ENCODE peak calls at places on chromosomes 16 and 17, in nine cellular contexts. S is endothelial cell of umbilical vein, E is stomach, P is HL-60, G is GM23338, T is Panc1, Q is H1, H is vagina, K is sigmoid colon. B is an unnamed sample.

GRCh38 chr16:11759163-11759834 is 16.6 kb upstream of the TXNDC11 start:
- DNase-seq in S (no peak), K (no peak), G (no peak), T (no peak), P (no peak), H (no peak), E (peak), Q (no peak), B (peak)

GRCh38 chr16:89308391-89309333 is 91.2 kb downstream of the ZNF778 start:
- DNase-seq in H (no peak), T (no peak), P (no peak), S (no peak), K (no peak), E (no peak), G (peak), Q (peak), B (no peak)

GRCh38 chr17:2709173-2709661 is 2.3 kb downstream of the CLUH start:
- DNase-seq in H (no peak), P (peak), K (peak), S (no peak), E (peak), Q (no peak), T (no peak), G (peak), B (peak)

GRCh38 chr17:65707780-65708179 is 146.3 kb upstream of the AXIN2 start:
- DNase-seq in K (no peak), G (no peak), H (no peak), P (no peak), E (no peak), T (no peak), Q (no peak), S (no peak), B (no peak)

GRCh38 chr17:76193616-76194015 is 46.7 kb downstream of the RNF157 start:
- DNase-seq in H (no peak), G (peak), E (no peak), K (no peak), Q (no peak), S (no peak), P (no peak), T (no peak), B (no peak)

GRCh38 chr16:82936941-82937551 is 310.3 kb downstream of the CDH13 start:
- DNase-seq in K (no peak), H (no peak), P (no peak), S (peak), T (no peak), E (no peak), Q (no peak), G (no peak), B (no peak)

GRCh38 chr16:54938351-54939346 is 8.0 kb downstream of the IRX5 start:
- DNase-seq in H (no peak), G (peak), T (no peak), Q (peak), K (no peak), E (no peak), P (no peak), S (peak), B (no peak)

GRCh38 chr17:34647511-34647910 is 68.1 kb downstream of the TMEM132E start:
- DNase-seq in Q (no peak), T (no peak), G (no peak), P (no peak), E (no peak), S (no peak), H (no peak), K (no peak), B (no peak)

GRCh38 chr16:51822471-51822870 is 671.4 kb upstream of the SALL1 start:
- DNase-seq in S (no peak), T (no peak), P (no peak), K (no peak), H (no peak), Q (no peak), G (no peak), E (no peak), B (no peak)

GRCh38 chr17:49363251-49363650 is 1.2 kb upstream of the ZNF652 start:
- DNase-seq in T (no peak), S (no peak), G (no peak), Q (no peak), H (no peak), E (no peak), K (no peak), P (no peak), B (no peak)

GRCh38 chr17:75876190-75876937 is 2.0 kb downstream of the TRIM47 start:
- DNase-seq in G (peak), H (no peak), S (peak), Q (peak), P (no peak), K (peak), E (peak), T (no peak), B (peak)

GRCh38 chr16:54991525-54991924 is 60.9 kb downstream of the IRX5 start:
- DNase-seq in K (no peak), P (no peak), E (no peak), S (no peak), T (no peak), G (no peak), Q (no peak), H (no peak), B (no peak)

GRCh38 chr17:29789186-29790170 is 140.6 kb downstream of the SSH2 start:
- DNase-seq in P (peak), E (no peak), K (no peak), Q (no peak), H (no peak), G (no peak), T (no peak), S (no peak), B (no peak)

GRCh38 chr16:86768999-86769398 is 190.7 kb downstream of the FOXL1 start:
- DNase-seq in P (no peak), G (no peak), E (peak), Q (no peak), T (no peak), K (peak), S (peak), H (no peak), B (no peak)

GRCh38 chr17:57355090-57355859 is 99.0 kb downstream of the MSI2 start:
- DNase-seq in Q (no peak), K (no peak), E (peak), H (no peak), G (no peak), T (no peak), S (no peak), P (no peak), B (peak)

GRCh38 chr16:83027973-83028372 is 401.2 kb downstream of the CDH13 start:
- DNase-seq in H (no peak), S (no peak), E (no peak), K (no peak), Q (no peak), P (no peak), G (no peak), T (no peak), B (no peak)

GRCh38 chr17:57544834-57545463 is 200.2 kb downstream of the CCDC182 start:
- DNase-seq in K (no peak), P (no peak), S (no peak), Q (no peak), G (no peak), H (no peak), E (no peak), T (no peak), B (no peak)

GRCh38 chr17:1644493-1645206 is 882 bp downstream of the SCARF1 start:
- DNase-seq in G (no peak), S (peak), P (no peak), K (no peak), Q (no peak), T (no peak), E (no peak), H (peak), B (no peak)

DNA sequence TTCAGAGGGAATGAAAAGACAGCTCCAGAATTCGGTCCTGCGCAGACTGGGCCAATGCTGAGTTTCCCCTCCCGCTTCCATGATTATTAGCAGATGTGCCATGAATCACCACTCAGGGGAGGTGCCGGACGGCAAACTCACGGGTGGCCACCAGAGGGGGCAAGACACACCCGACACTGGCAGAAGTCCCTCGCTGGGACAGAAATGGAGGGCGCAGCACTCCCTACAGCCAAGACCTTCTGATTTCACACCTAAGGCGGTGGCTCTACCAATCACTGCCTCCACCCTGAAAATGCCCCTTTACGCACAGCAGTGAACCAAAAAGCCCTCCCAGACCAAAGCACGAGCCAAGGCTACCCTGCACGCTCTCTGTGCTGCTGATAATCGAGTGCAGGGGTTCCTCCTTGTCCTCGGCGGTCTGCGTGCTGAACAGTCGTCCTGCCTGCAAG is 26.8 kb downstream of the TRAP1 start:
- DNase-seq in Q (peak), T (peak), K (peak), S (peak), G (peak), H (peak), P (peak), E (peak), B (peak)
- H3K4me3 ChIP-seq in Q (no peak), T (no peak), K (peak), S (no peak), G (no peak), H (peak), P (no peak), E (peak), B (no peak)

DNA sequence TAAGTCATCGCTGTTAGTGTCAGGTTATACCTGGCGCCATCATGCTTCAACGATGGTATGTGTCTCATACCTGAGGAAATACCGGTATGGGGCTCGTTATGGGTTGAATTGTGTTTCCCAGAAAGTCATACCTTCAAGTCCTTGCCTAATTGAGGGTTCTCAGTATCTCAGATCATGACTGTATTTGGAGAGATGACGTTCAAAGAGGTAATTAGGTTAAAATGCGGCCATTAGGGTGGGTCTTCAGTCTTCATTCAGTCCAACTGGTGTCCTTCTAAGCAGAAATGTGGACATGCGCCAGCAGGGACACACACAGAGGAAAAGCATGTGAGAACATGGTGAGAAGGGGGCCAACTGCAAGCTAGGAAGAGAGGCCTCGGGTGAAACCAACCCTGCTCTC is 37.5 kb upstream of the XYLT1 start:
- DNase-seq in S (no peak), Q (no peak), K (no peak), P (no peak), E (no peak), T (no peak), H (no peak), G (no peak), B (no peak)
- TF ChIP-seq POLR2AphosphoS5 in S (no peak), Q (no peak), K (no peak), P (no peak), E (no peak), T (no peak), H (no peak), G (no peak), B (no peak)

GRCh38 chr17:69884361-69884760 is 190.7 kb upstream of the KCNJ16 start:
- DNase-seq in S (no peak), H (no peak), P (no peak), T (no peak), E (no peak), G (no peak), K (no peak), Q (no peak), B (no peak)
- H3K4me3 ChIP-seq in S (no peak), H (no peak), P (no peak), T (no peak), E (no peak), G (no peak), K (no peak), Q (no peak), B (no peak)

GRCh38 chr16:68656771-68657170 is 11.7 kb downstream of the CDH3 start:
- DNase-seq in K (peak), S (no peak), G (no peak), E (no peak), P (no peak), H (no peak), Q (no peak), T (no peak), B (no peak)

GRCh38 chr16:68662035-68662434 is 16.9 kb downstream of the CDH3 start:
- DNase-seq in H (no peak), K (peak), G (no peak), P (no peak), E (no peak), S (no peak), Q (no peak), T (no peak), B (no peak)

GRCh38 chr16:68655806-68656205 is 10.7 kb downstream of the CDH3 start:
- DNase-seq in G (no peak), S (no peak), E (no peak), P (no peak), Q (no peak), T (no peak), K (no peak), H (no peak), B (no peak)

GRCh38 chr16:68658974-68659360 is 13.9 kb downstream of the CDH3 start:
- DNase-seq in T (no peak), S (no peak), G (no peak), H (no peak), K (no peak), E (no peak), P (no peak), Q (no peak), B (no peak)

GRCh38 chr16:68658258-68658973 is 13.3 kb downstream of the CDH3 start:
- DNase-seq in Q (no peak), G (no peak), H (no peak), T (peak), P (no peak), S (no peak), K (no peak), E (no peak), B (no peak)
- TF ChIP-seq POLR2AphosphoS5 in Q (no peak), G (no peak), H (peak), T (peak), P (no peak), S (no peak), K (no peak), E (no peak), B (no peak)

GRCh38 chr16:9105189-9105588 is 13.7 kb downstream of the HAPSTR1 start:
- DNase-seq in P (no peak), S (no peak), T (no peak), Q (no peak), E (no peak), K (no peak), G (no peak), H (no peak), B (no peak)

GRCh38 chr16:9102379-9102778 is 10.9 kb downstream of the HAPSTR1 start:
- DNase-seq in Q (no peak), K (no peak), T (no peak), P (peak), S (no peak), H (no peak), G (no peak), E (no peak), B (no peak)

GRCh38 chr16:9099131-9099625 is 7.7 kb downstream of the HAPSTR1 start:
- DNase-seq in T (no peak), K (no peak), S (no peak), E (peak), P (peak), Q (no peak), G (no peak), H (no peak), B (no peak)

GRCh38 chr16:9103546-9103945 is 12.1 kb downstream of the HAPSTR1 start:
- DNase-seq in P (no peak), T (no peak), K (no peak), H (no peak), G (no peak), E (no peak), S (no peak), Q (no peak), B (no peak)

DNA sequence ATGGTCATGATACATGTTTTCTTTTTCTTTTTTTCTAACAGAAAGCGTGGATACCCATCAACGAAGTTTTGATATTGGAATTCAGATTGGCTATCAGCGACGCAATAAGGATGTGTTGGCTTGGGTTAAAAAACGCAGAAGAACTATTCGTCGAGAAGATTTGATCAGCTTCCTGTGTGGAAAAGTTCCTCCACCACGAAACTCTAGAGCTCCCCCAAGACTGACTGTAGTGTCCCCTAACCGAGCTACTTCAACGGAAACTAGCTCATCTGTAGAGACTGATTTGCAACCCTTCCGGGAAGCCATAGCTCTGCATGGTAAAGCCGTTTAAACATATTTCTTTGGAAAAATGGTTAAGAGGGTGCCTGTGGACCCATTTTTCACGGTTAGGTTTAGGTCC is 11.5 kb downstream of the HAPSTR1 start:
- DNase-seq in P (no peak), G (no peak), T (no peak), E (no peak), S (no peak), K (no peak), Q (no peak), H (no peak), B (no peak)
- H3K4me3 ChIP-seq in P (no peak), G (no peak), T (no peak), E (no peak), S (no peak), K (no peak), Q (no peak), H (no peak), B (no peak)

GRCh38 chr16:68265078-68265925 is 976 bp downstream of the SLC7A6 start:
- DNase-seq in E (peak), G (peak), T (no peak), H (peak), K (peak), Q (peak), P (peak), S (peak), B (peak)
- TF ChIP-seq POLR2AphosphoS5 in E (peak), G (no peak), T (no peak), H (peak), K (peak), Q (no peak), P (no peak), S (peak), B (peak)

DNA sequence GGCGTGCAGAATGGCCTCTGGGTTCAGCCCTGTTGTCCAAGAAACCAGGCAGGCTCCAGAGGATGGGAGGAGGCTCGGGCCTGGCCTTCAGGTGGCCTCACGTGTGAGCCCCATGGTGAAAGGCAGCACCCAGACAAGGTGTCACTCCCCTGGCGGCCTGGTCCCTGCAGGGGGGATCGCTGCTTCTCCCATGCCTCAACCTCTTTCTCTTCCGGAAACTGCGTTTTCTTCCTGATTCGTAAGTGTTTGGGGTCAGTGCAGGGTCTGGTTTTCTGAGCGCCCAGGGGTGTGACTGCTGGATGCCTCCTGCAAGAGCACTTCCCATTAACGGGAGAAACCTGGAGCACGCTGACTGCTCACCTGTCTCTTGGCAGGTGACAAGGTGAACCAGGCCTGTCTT is 70.0 kb upstream of the CIBAR2 start:
- DNase-seq in H (no peak), S (no peak), P (no peak), T (no peak), K (no peak), Q (no peak), E (no peak), G (no peak), B (no peak)
- H3K4me3 ChIP-seq in H (no peak), S (no peak), P (no peak), T (no peak), K (no peak), Q (no peak), E (no peak), G (no peak), B (no peak)

GRCh38 chr16:57196276-57196675 is 10.1 kb downstream of the RSPRY1 start:
- DNase-seq in G (no peak), K (no peak), P (no peak), E (no peak), H (no peak), T (no peak), Q (no peak), S (no peak), B (no peak)

GRCh38 chr16:57192720-57193486 is 6.8 kb downstream of the RSPRY1 start:
- DNase-seq in S (no peak), Q (no peak), K (no peak), P (no peak), E (no peak), G (no peak), T (no peak), H (no peak), B (no peak)

GRCh38 chr16:57196753-57197152 is 10.6 kb downstream of the RSPRY1 start:
- DNase-seq in Q (no peak), S (no peak), E (no peak), K (no peak), G (no peak), H (no peak), P (no peak), T (no peak), B (no peak)

GRCh38 chr16:57192146-57192545 is 6.0 kb downstream of the RSPRY1 start:
- DNase-seq in G (no peak), K (no peak), H (no peak), P (no peak), E (no peak), T (no peak), Q (no peak), S (no peak), B (no peak)

DNA sequence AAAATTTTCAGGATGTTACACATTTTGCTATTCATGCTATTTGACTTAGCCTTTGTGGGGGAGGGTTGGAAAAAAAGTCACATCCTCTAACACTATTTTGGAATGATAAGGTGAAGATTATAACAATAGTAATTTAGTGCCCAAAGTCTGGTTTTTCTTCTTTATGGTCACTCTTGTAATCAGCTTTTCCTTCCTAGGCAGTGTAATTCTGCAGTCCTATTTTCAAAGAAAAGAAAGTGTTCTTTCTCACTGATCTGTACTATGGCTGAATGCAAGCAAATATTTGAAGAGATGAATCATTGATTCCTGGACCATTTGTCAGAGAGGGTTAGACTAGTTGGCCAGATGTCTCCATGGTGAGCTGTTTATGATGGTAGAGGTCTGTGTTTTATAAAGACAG is 8.4 kb downstream of the RSPRY1 start:
- DNase-seq in Q (no peak), S (peak), T (peak), E (no peak), K (no peak), G (no peak), P (no peak), H (no peak), B (no peak)
- TF ChIP-seq POLR2AphosphoS5 in Q (no peak), S (peak), T (no peak), E (no peak), K (peak), G (no peak), P (no peak), H (peak), B (no peak)

GRCh38 chr16:3004319-3004718 is 8.4 kb upstream of the CLDN9 start:
- DNase-seq in Q (no peak), G (no peak), T (no peak), H (no peak), S (no peak), E (no peak), P (peak), K (no peak), B (no peak)
- H3K4me3 ChIP-seq in Q (no peak), G (no peak), T (no peak), H (peak), S (no peak), E (peak), P (no peak), K (peak), B (peak)

B was measured in transverse colon.